ENCODE peak calls at places on chromosomes 2 and 18, in nine cellular contexts. One of them, this sample, is unnamed.

GRCh38 chr18:26088482-26088881 is 1.9 kb downstream of the SS18 start:
- DNase-seq in sigmoid colon: no peak
- DNase-seq in A549: no peak
- DNase-seq in heart left ventricle: no peak
- DNase-seq in adrenal gland: no peak
- DNase-seq in IMR-90: no peak
- DNase-seq in H54: no peak
- DNase-seq in suprapubic skin: no peak
- DNase-seq in ovary: no peak
- DNase-seq in this sample: no peak

GRCh38 chr2:102664439-102665042 is 45.2 kb downstream of the SLC9A2 start:
- DNase-seq in IMR-90: peak; percentile 6
- DNase-seq in sigmoid colon: no peak
- DNase-seq in heart left ventricle: no peak
- DNase-seq in ovary: no peak
- DNase-seq in H54: no peak
- DNase-seq in suprapubic skin: no peak
- DNase-seq in A549: peak; percentile 13
- DNase-seq in adrenal gland: no peak
- DNase-seq in this sample: no peak

GRCh38 chr2:85257359-85258193 is 70.2 kb downstream of the TGOLN2 start:
- DNase-seq in suprapubic skin: no peak
- DNase-seq in sigmoid colon: no peak
- DNase-seq in ovary: no peak
- DNase-seq in A549: no peak
- DNase-seq in heart left ventricle: peak; percentile 61
- DNase-seq in H54: no peak
- DNase-seq in adrenal gland: no peak
- DNase-seq in IMR-90: peak; percentile 45
- DNase-seq in this sample: no peak

GRCh38 chr2:38394903-38395341 is 17.8 kb upstream of the ATL2 start:
- DNase-seq in A549: no peak
- DNase-seq in suprapubic skin: no peak
- DNase-seq in H54: no peak
- DNase-seq in sigmoid colon: no peak
- DNase-seq in IMR-90: no peak
- DNase-seq in ovary: no peak
- DNase-seq in adrenal gland: no peak
- DNase-seq in heart left ventricle: no peak
- DNase-seq in this sample: no peak

GRCh38 chr18:76246579-76246978 is 248.5 kb downstream of the ZNF516 start:
- DNase-seq in IMR-90: no peak
- DNase-seq in suprapubic skin: no peak
- DNase-seq in A549: no peak
- DNase-seq in H54: no peak
- DNase-seq in ovary: no peak
- DNase-seq in adrenal gland: no peak
- DNase-seq in sigmoid colon: no peak
- DNase-seq in heart left ventricle: no peak
- DNase-seq in this sample: no peak

GRCh38 chr2:138215958-138216357 is 251.7 kb downstream of the HNMT start:
- DNase-seq in suprapubic skin: no peak
- DNase-seq in A549: no peak
- DNase-seq in IMR-90: no peak
- DNase-seq in H54: no peak
- DNase-seq in sigmoid colon: no peak
- DNase-seq in adrenal gland: no peak
- DNase-seq in ovary: no peak
- DNase-seq in heart left ventricle: no peak
- DNase-seq in this sample: no peak

GRCh38 chr2:66084948-66085590 is 349.9 kb upstream of the MEIS1 start:
- DNase-seq in A549: no peak
- DNase-seq in IMR-90: no peak
- DNase-seq in H54: no peak
- DNase-seq in adrenal gland: no peak
- DNase-seq in sigmoid colon: no peak
- DNase-seq in suprapubic skin: no peak
- DNase-seq in ovary: no peak
- DNase-seq in heart left ventricle: no peak
- DNase-seq in this sample: no peak

GRCh38 chr2:31578316-31578715 is 2.4 kb downstream of the SRD5A2 start:
- DNase-seq in heart left ventricle: no peak
- DNase-seq in IMR-90: no peak
- DNase-seq in ovary: no peak
- DNase-seq in sigmoid colon: no peak
- DNase-seq in adrenal gland: no peak
- DNase-seq in A549: no peak
- DNase-seq in suprapubic skin: no peak
- DNase-seq in H54: no peak
- DNase-seq in this sample: no peak

GRCh38 chr2:157784169-157784822 is 91.8 kb downstream of the ACVR1 start:
- DNase-seq in H54: peak; percentile 54
- DNase-seq in A549: peak; percentile 28
- DNase-seq in ovary: peak; percentile 12
- DNase-seq in heart left ventricle: peak; percentile 36
- DNase-seq in adrenal gland: no peak
- DNase-seq in sigmoid colon: peak; percentile 77
- DNase-seq in suprapubic skin: no peak
- DNase-seq in IMR-90: peak; percentile 21
- DNase-seq in this sample: peak; percentile 50

GRCh38 chr2:190409616-190410015 is 1.5 kb downstream of the MFSD6 start:
- DNase-seq in IMR-90: no peak
- DNase-seq in A549: no peak
- DNase-seq in sigmoid colon: no peak
- DNase-seq in adrenal gland: no peak
- DNase-seq in ovary: no peak
- DNase-seq in suprapubic skin: no peak
- DNase-seq in H54: no peak
- DNase-seq in heart left ventricle: no peak
- DNase-seq in this sample: no peak

GRCh38 chr2:190407246-190407661 is 901 bp upstream of the MFSD6 start:
- DNase-seq in heart left ventricle: no peak
- DNase-seq in suprapubic skin: no peak
- DNase-seq in sigmoid colon: no peak
- DNase-seq in IMR-90: no peak
- DNase-seq in adrenal gland: no peak
- DNase-seq in A549: no peak
- DNase-seq in H54: no peak
- DNase-seq in ovary: no peak
- DNase-seq in this sample: no peak

GRCh38 chr2:190406805-190407204 is 1.4 kb upstream of the MFSD6 start:
- DNase-seq in H54: no peak
- DNase-seq in adrenal gland: no peak
- DNase-seq in ovary: no peak
- DNase-seq in heart left ventricle: no peak
- DNase-seq in suprapubic skin: no peak
- DNase-seq in IMR-90: no peak
- DNase-seq in A549: no peak
- DNase-seq in sigmoid colon: no peak
- DNase-seq in this sample: no peak

GRCh38 chr2:190408538-190409271 is 550 bp downstream of the MFSD6 start:
- DNase-seq in H54: peak; percentile 69
- DNase-seq in suprapubic skin: peak; percentile 76
- DNase-seq in IMR-90: no peak
- DNase-seq in A549: peak; percentile 33
- DNase-seq in heart left ventricle: peak; percentile 54
- DNase-seq in sigmoid colon: peak; percentile 73
- DNase-seq in adrenal gland: peak; percentile 54
- DNase-seq in ovary: peak; percentile 32
- DNase-seq in this sample: peak; percentile 37

GRCh38 chr2:190407662-190408537 is at the start of gene MFSD6:
- DNase-seq in IMR-90: no peak
- DNase-seq in heart left ventricle: peak; percentile 63
- DNase-seq in sigmoid colon: peak; percentile 77
- DNase-seq in H54: peak; percentile 41
- DNase-seq in A549: peak; percentile 32
- DNase-seq in suprapubic skin: peak; percentile 73
- DNase-seq in adrenal gland: peak; percentile 69
- DNase-seq in ovary: peak; percentile 34
- DNase-seq in this sample: peak; percentile 89
- TF ChIP-seq POLR2A in IMR-90: no peak
- TF ChIP-seq POLR2A in heart left ventricle: no peak
- TF ChIP-seq POLR2A in sigmoid colon: no peak
- TF ChIP-seq POLR2A in H54: no peak
- TF ChIP-seq POLR2A in A549: peak; percentile 3
- TF ChIP-seq POLR2A in suprapubic skin: peak; percentile 6
- TF ChIP-seq POLR2A in adrenal gland: peak; percentile 44
- TF ChIP-seq POLR2A in ovary: no peak
- TF ChIP-seq POLR2A in this sample: no peak

DNA sequence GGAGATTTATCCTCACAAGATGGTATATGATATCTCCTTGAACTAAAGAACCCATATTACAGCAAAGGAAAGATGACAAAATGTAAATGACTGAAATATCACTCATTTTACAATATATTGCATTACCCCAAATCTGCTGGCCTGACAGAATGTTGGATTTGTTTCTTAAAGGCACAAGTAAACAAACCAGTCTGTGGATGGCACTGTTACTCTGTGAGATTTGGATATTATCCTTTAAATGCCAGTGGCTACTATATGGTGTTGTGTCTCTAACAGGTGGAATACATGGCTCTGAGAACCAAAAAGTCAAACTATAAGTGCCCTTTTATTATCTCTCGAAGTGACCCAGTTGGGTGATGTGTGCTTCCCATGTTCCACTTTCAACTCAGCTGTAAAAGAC is 125.7 kb downstream of the PDE1A start:
- DNase-seq in heart left ventricle: no peak
- DNase-seq in suprapubic skin: no peak
- DNase-seq in A549: no peak
- DNase-seq in adrenal gland: no peak
- DNase-seq in ovary: no peak
- DNase-seq in IMR-90: no peak
- DNase-seq in H54: no peak
- DNase-seq in sigmoid colon: no peak
- DNase-seq in this sample: no peak
- TF ChIP-seq POLR2A in heart left ventricle: no peak
- TF ChIP-seq POLR2A in suprapubic skin: no peak
- TF ChIP-seq POLR2A in A549: no peak
- TF ChIP-seq POLR2A in adrenal gland: no peak
- TF ChIP-seq POLR2A in ovary: no peak
- TF ChIP-seq POLR2A in IMR-90: no peak
- TF ChIP-seq POLR2A in H54: no peak
- TF ChIP-seq POLR2A in sigmoid colon: no peak
- TF ChIP-seq POLR2A in this sample: no peak

GRCh38 chr2:73214120-73215035 is at the start of gene SMYD5:
- DNase-seq in heart left ventricle: peak; percentile 86
- DNase-seq in A549: peak; percentile 82
- DNase-seq in suprapubic skin: peak; percentile 92
- DNase-seq in H54: peak; percentile 77
- DNase-seq in IMR-90: peak; percentile 72
- DNase-seq in sigmoid colon: peak; percentile 91
- DNase-seq in adrenal gland: peak; percentile 87
- DNase-seq in ovary: peak; percentile 87
- DNase-seq in this sample: peak; percentile 85
- TF ChIP-seq POLR2A in heart left ventricle: no peak
- TF ChIP-seq POLR2A in A549: peak; percentile 89
- TF ChIP-seq POLR2A in suprapubic skin: no peak
- TF ChIP-seq POLR2A in H54: peak; percentile 13
- TF ChIP-seq POLR2A in IMR-90: peak; percentile 88
- TF ChIP-seq POLR2A in sigmoid colon: peak; percentile 17
- TF ChIP-seq POLR2A in adrenal gland: peak; percentile 29
- TF ChIP-seq POLR2A in ovary: peak; percentile 31
- TF ChIP-seq POLR2A in this sample: no peak

GRCh38 chr2:10042301-10043161 is 819 bp upstream of the KLF11 start:
- DNase-seq in heart left ventricle: peak; percentile 91
- DNase-seq in adrenal gland: peak; percentile 85
- DNase-seq in A549: no peak
- DNase-seq in sigmoid colon: peak; percentile 96
- DNase-seq in H54: peak; percentile 88
- DNase-seq in ovary: peak; percentile 84
- DNase-seq in suprapubic skin: peak; percentile 92
- DNase-seq in IMR-90: peak; percentile 47
- DNase-seq in this sample: peak; percentile 97
- TF ChIP-seq POLR2A in heart left ventricle: no peak
- TF ChIP-seq POLR2A in adrenal gland: peak; percentile 43
- TF ChIP-seq POLR2A in A549: no peak
- TF ChIP-seq POLR2A in sigmoid colon: peak; percentile 11
- TF ChIP-seq POLR2A in H54: no peak
- TF ChIP-seq POLR2A in ovary: no peak
- TF ChIP-seq POLR2A in suprapubic skin: peak; percentile 50
- TF ChIP-seq POLR2A in IMR-90: no peak
- TF ChIP-seq POLR2A in this sample: no peak

DNA sequence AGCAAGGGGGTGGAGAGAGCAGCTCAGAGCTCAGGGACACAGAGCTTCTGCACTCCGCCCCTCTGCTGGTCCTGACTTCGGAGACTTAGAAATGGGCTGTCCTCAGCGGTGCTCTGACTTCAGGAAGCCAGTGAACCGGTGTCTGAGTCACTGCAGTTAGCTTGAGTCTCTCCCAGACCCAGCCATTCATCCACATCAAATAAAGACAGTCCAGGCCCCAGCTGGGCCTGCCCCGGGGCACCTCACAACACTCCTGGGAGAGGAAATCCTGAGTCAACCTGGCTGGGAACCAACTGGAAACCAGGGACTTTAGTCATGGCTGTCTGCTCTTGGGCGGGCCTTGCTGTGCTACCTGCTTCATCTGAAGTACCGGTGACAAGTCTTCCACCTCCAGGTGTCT is 5.4 kb upstream of the ITGB6 start:
- DNase-seq in A549: peak; percentile 90
- DNase-seq in ovary: no peak
- DNase-seq in IMR-90: peak; percentile 97
- DNase-seq in suprapubic skin: peak; percentile 85
- DNase-seq in sigmoid colon: peak; percentile 71
- DNase-seq in adrenal gland: peak; percentile 84
- DNase-seq in heart left ventricle: no peak
- DNase-seq in H54: peak; percentile 79
- DNase-seq in this sample: peak; percentile 81
- TF ChIP-seq POLR2A in A549: no peak
- TF ChIP-seq POLR2A in ovary: no peak
- TF ChIP-seq POLR2A in IMR-90: no peak
- TF ChIP-seq POLR2A in suprapubic skin: no peak
- TF ChIP-seq POLR2A in sigmoid colon: no peak
- TF ChIP-seq POLR2A in adrenal gland: no peak
- TF ChIP-seq POLR2A in heart left ventricle: no peak
- TF ChIP-seq POLR2A in H54: peak; percentile 26
- TF ChIP-seq POLR2A in this sample: no peak

This sample was measured in lower leg skin.